ENCODE peak calls at places on chromosomes 11 and 22, in eight cellular contexts. One of them, this sample, is unnamed.

GRCh38 chr11:75270896-75271415 is 30.4 kb downstream of the TPBGL start:
- DNase-seq in upper lobe of right lung: peak; percentile 18
- DNase-seq in LNCaP clone FGC: no peak
- DNase-seq in A549: peak; percentile 47
- DNase-seq in astrocyte of the spinal cord: no peak
- DNase-seq in psoas muscle: no peak
- DNase-seq in nephron progenitor cell: no peak
- DNase-seq in spleen: peak; percentile 56
- DNase-seq in this sample: peak; percentile 5

GRCh38 chr11:8426076-8426475 is 162.4 kb upstream of the LMO1 start:
- DNase-seq in upper lobe of right lung: no peak
- DNase-seq in LNCaP clone FGC: no peak
- DNase-seq in A549: no peak
- DNase-seq in astrocyte of the spinal cord: no peak
- DNase-seq in psoas muscle: no peak
- DNase-seq in nephron progenitor cell: no peak
- DNase-seq in spleen: no peak
- DNase-seq in this sample: no peak

GRCh38 chr11:68338041-68338800 is 25.8 kb downstream of the LRP5 start:
- DNase-seq in upper lobe of right lung: no peak
- DNase-seq in LNCaP clone FGC: no peak
- DNase-seq in A549: no peak
- DNase-seq in astrocyte of the spinal cord: no peak
- DNase-seq in psoas muscle: peak; percentile 60
- DNase-seq in nephron progenitor cell: no peak
- DNase-seq in spleen: no peak
- DNase-seq in this sample: no peak

GRCh38 chr11:8705171-8705570 is 22.6 kb downstream of the RPL27A start:
- DNase-seq in upper lobe of right lung: no peak
- DNase-seq in LNCaP clone FGC: no peak
- DNase-seq in A549: no peak
- DNase-seq in astrocyte of the spinal cord: no peak
- DNase-seq in psoas muscle: no peak
- DNase-seq in nephron progenitor cell: no peak
- DNase-seq in spleen: no peak
- DNase-seq in this sample: no peak

GRCh38 chr11:99418927-99419707 is 398.4 kb downstream of the CNTN5 start:
- DNase-seq in upper lobe of right lung: no peak
- DNase-seq in LNCaP clone FGC: peak; percentile 11
- DNase-seq in A549: no peak
- DNase-seq in astrocyte of the spinal cord: peak; percentile 5
- DNase-seq in psoas muscle: no peak
- DNase-seq in nephron progenitor cell: no peak
- DNase-seq in spleen: no peak
- DNase-seq in this sample: no peak

GRCh38 chr11:100719362-100719761 is 32.3 kb downstream of the ARHGAP42 start:
- DNase-seq in upper lobe of right lung: no peak
- DNase-seq in LNCaP clone FGC: no peak
- DNase-seq in A549: no peak
- DNase-seq in astrocyte of the spinal cord: peak; percentile 74
- DNase-seq in psoas muscle: no peak
- DNase-seq in nephron progenitor cell: no peak
- DNase-seq in spleen: no peak
- DNase-seq in this sample: peak; percentile 61

GRCh38 chr11:31001432-31001831 is 368.1 kb downstream of the DCDC1 start:
- DNase-seq in upper lobe of right lung: no peak
- DNase-seq in LNCaP clone FGC: no peak
- DNase-seq in A549: no peak
- DNase-seq in astrocyte of the spinal cord: no peak
- DNase-seq in psoas muscle: no peak
- DNase-seq in nephron progenitor cell: no peak
- DNase-seq in spleen: no peak
- DNase-seq in this sample: no peak

GRCh38 chr11:133990501-133990900 is 33.7 kb upstream of the IGSF9B start:
- DNase-seq in upper lobe of right lung: no peak
- DNase-seq in LNCaP clone FGC: no peak
- DNase-seq in A549: no peak
- DNase-seq in astrocyte of the spinal cord: no peak
- DNase-seq in psoas muscle: no peak
- DNase-seq in nephron progenitor cell: no peak
- DNase-seq in spleen: no peak
- DNase-seq in this sample: no peak

GRCh38 chr11:3189886-3190583 is 24.9 kb upstream of the OSBPL5 start:
- DNase-seq in upper lobe of right lung: no peak
- DNase-seq in LNCaP clone FGC: no peak
- DNase-seq in A549: no peak
- DNase-seq in astrocyte of the spinal cord: no peak
- DNase-seq in psoas muscle: no peak
- DNase-seq in nephron progenitor cell: no peak
- DNase-seq in spleen: peak; percentile 43
- DNase-seq in this sample: no peak

GRCh38 chr11:28739489-28740280 is 631.5 kb downstream of the METTL15 start:
- DNase-seq in upper lobe of right lung: no peak
- DNase-seq in LNCaP clone FGC: no peak
- DNase-seq in A549: no peak
- DNase-seq in astrocyte of the spinal cord: no peak
- DNase-seq in psoas muscle: no peak
- DNase-seq in nephron progenitor cell: peak; percentile 5
- DNase-seq in spleen: no peak
- DNase-seq in this sample: no peak

GRCh38 chr11:47186076-47186936 is at the start of gene PACSIN3:
- DNase-seq in upper lobe of right lung: peak; percentile 83
- DNase-seq in LNCaP clone FGC: no peak
- DNase-seq in A549: peak; percentile 72
- DNase-seq in astrocyte of the spinal cord: no peak
- DNase-seq in psoas muscle: peak; percentile 74
- DNase-seq in nephron progenitor cell: peak; percentile 75
- DNase-seq in spleen: peak; percentile 82
- DNase-seq in this sample: peak; percentile 47

GRCh38 chr22:46027219-46028068 is 50.5 kb upstream of the WNT7B start:
- DNase-seq in upper lobe of right lung: peak; percentile 87
- DNase-seq in LNCaP clone FGC: no peak
- DNase-seq in A549: no peak
- DNase-seq in astrocyte of the spinal cord: no peak
- DNase-seq in psoas muscle: peak; percentile 72
- DNase-seq in nephron progenitor cell: peak; percentile 68
- DNase-seq in spleen: peak; percentile 86
- DNase-seq in this sample: no peak

GRCh38 chr11:109696191-109696897 is 274.4 kb downstream of the C11orf87 start:
- DNase-seq in upper lobe of right lung: no peak
- DNase-seq in LNCaP clone FGC: no peak
- DNase-seq in A549: no peak
- DNase-seq in astrocyte of the spinal cord: peak; percentile 41
- DNase-seq in psoas muscle: no peak
- DNase-seq in nephron progenitor cell: no peak
- DNase-seq in spleen: peak; percentile 35
- DNase-seq in this sample: no peak

GRCh38 chr11:78070606-78071005 is 6.9 kb downstream of the THRSP start:
- DNase-seq in upper lobe of right lung: no peak
- DNase-seq in LNCaP clone FGC: no peak
- DNase-seq in A549: no peak
- DNase-seq in astrocyte of the spinal cord: no peak
- DNase-seq in psoas muscle: no peak
- DNase-seq in nephron progenitor cell: no peak
- DNase-seq in spleen: no peak
- DNase-seq in this sample: no peak

GRCh38 chr22:43018615-43019014 is 3.7 kb upstream of the PACSIN2 start:
- DNase-seq in upper lobe of right lung: no peak
- DNase-seq in LNCaP clone FGC: no peak
- DNase-seq in A549: no peak
- DNase-seq in astrocyte of the spinal cord: no peak
- DNase-seq in psoas muscle: no peak
- DNase-seq in nephron progenitor cell: no peak
- DNase-seq in spleen: no peak
- DNase-seq in this sample: no peak

GRCh38 chr11:121334973-121335711 is 42.6 kb downstream of the SC5D start:
- DNase-seq in upper lobe of right lung: no peak
- DNase-seq in LNCaP clone FGC: no peak
- DNase-seq in A549: no peak
- DNase-seq in astrocyte of the spinal cord: no peak
- DNase-seq in psoas muscle: no peak
- DNase-seq in nephron progenitor cell: no peak
- DNase-seq in spleen: no peak
- DNase-seq in this sample: no peak

GRCh38 chr11:79087238-79087956 is 353.4 kb downstream of the TENM4 start:
- DNase-seq in upper lobe of right lung: no peak
- DNase-seq in LNCaP clone FGC: no peak
- DNase-seq in A549: peak; percentile 62
- DNase-seq in astrocyte of the spinal cord: peak; percentile 81
- DNase-seq in psoas muscle: no peak
- DNase-seq in nephron progenitor cell: peak; percentile 27
- DNase-seq in spleen: no peak
- DNase-seq in this sample: no peak

GRCh38 chr11:26106713-26107112 is 225.2 kb upstream of the ANO3 start:
- DNase-seq in upper lobe of right lung: no peak
- DNase-seq in LNCaP clone FGC: no peak
- DNase-seq in A549: no peak
- DNase-seq in astrocyte of the spinal cord: no peak
- DNase-seq in psoas muscle: no peak
- DNase-seq in nephron progenitor cell: no peak
- DNase-seq in spleen: no peak
- DNase-seq in this sample: no peak

GRCh38 chr22:42814215-42814614 is 42.9 kb downstream of the ARFGAP3 start:
- DNase-seq in upper lobe of right lung: no peak
- DNase-seq in LNCaP clone FGC: peak; percentile 47
- DNase-seq in A549: no peak
- DNase-seq in astrocyte of the spinal cord: no peak
- DNase-seq in psoas muscle: no peak
- DNase-seq in nephron progenitor cell: no peak
- DNase-seq in spleen: no peak
- DNase-seq in this sample: no peak

GRCh38 chr22:34333285-34333684 is 413.0 kb upstream of the LARGE1 start:
- DNase-seq in upper lobe of right lung: no peak
- DNase-seq in LNCaP clone FGC: no peak
- DNase-seq in A549: no peak
- DNase-seq in astrocyte of the spinal cord: no peak
- DNase-seq in psoas muscle: no peak
- DNase-seq in nephron progenitor cell: no peak
- DNase-seq in spleen: no peak
- DNase-seq in this sample: no peak

DNA sequence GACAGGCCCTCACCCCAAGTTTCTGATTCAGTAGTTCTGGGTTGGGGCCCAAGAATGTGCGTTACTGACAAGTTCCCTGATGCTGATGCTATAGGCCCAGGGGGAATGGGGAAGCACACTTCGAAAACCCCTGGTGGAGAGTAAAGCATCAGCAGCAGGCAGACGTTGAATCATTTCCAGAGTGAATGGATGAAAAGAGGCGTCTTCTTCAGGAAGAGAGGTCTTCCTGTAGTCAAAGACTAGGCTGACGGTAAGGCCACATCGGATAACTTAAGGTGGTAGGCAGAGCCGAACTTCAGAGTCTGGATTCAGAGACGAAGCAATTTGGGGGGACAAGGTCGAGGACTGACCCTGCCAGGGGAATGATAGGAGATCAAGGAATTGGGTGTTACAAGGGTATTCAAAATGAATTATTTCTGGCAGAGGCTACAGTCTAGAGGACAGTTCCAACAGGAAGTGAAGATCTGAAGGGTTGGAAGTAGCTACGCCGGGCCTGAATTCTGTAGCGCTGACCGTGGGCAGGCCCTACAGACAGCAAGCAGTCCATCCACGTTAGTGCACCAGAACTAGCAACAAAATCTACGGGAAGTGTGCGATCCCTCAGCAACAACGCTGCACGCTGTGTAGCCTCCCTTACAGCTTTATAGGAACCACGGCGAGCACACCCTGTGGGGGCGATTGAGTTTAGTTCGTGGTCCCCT is 862 bp upstream of the CENATAC start:
- DNase-seq in upper lobe of right lung: no peak
- DNase-seq in LNCaP clone FGC: no peak
- DNase-seq in A549: peak; percentile 65
- DNase-seq in astrocyte of the spinal cord: peak; percentile 17
- DNase-seq in psoas muscle: no peak
- DNase-seq in nephron progenitor cell: no peak
- DNase-seq in spleen: peak; percentile 73
- DNase-seq in this sample: no peak
- TF ChIP-seq CTCF in upper lobe of right lung: peak; percentile 11
- TF ChIP-seq CTCF in LNCaP clone FGC: no peak
- TF ChIP-seq CTCF in A549: no peak
- TF ChIP-seq CTCF in astrocyte of the spinal cord: peak; percentile 32
- TF ChIP-seq CTCF in psoas muscle: no peak
- TF ChIP-seq CTCF in nephron progenitor cell: no peak
- TF ChIP-seq CTCF in spleen: no peak
- TF ChIP-seq CTCF in this sample: peak; percentile 38

DNA sequence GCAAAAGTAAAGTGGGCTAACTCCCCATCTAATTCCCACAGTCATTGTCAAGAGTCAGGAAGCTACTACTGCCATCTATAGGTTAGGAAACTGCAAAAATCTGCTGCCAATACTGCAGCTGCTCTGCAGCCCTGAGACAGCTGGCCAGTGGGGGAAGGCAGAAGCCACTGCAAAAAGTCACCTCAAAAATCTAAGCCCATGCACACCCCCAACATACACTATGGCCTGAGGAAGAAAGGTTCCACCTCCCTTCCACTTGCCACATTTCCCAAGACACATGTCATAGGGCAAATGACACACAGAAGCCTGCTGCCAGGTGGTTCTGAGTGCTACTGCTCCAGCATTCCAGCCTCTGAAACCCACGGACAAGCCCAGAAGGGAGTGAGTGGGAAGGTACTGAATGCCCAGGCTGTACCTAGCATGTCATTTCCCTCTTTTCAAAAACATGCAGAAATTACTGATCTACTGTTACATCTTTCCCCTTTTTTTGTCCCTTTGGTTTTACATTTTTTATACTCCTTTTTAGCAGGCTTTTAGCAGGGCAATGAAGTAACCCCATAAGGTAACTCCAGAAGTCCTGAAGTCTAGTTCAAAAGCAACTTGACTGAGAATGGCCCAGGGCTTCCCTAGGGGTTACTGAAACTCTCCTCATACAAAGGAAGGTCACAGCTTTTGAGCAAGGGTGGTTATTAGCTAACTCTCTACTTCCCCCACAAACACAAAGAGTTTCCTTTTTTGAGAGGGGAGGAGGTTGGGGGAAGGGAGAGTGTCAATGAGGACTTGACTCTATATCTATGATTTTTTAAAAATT is 36.8 kb downstream of the DGCR2 start:
- DNase-seq in upper lobe of right lung: peak; percentile 13
- DNase-seq in LNCaP clone FGC: no peak
- DNase-seq in A549: peak; percentile 31
- DNase-seq in astrocyte of the spinal cord: peak; percentile 23
- DNase-seq in psoas muscle: no peak
- DNase-seq in nephron progenitor cell: no peak
- DNase-seq in spleen: no peak
- DNase-seq in this sample: no peak
- TF ChIP-seq CTCF in upper lobe of right lung: peak; percentile 13
- TF ChIP-seq CTCF in LNCaP clone FGC: peak; percentile 39
- TF ChIP-seq CTCF in A549: peak; percentile 46
- TF ChIP-seq CTCF in astrocyte of the spinal cord: peak; percentile 58
- TF ChIP-seq CTCF in psoas muscle: no peak
- TF ChIP-seq CTCF in nephron progenitor cell: peak; percentile 14
- TF ChIP-seq CTCF in spleen: no peak
- TF ChIP-seq CTCF in this sample: no peak

GRCh38 chr11:36945384-36945783 is 347.3 kb upstream of the RAG2 start:
- DNase-seq in upper lobe of right lung: no peak
- DNase-seq in LNCaP clone FGC: no peak
- DNase-seq in A549: no peak
- DNase-seq in astrocyte of the spinal cord: peak; percentile 0
- DNase-seq in psoas muscle: no peak
- DNase-seq in nephron progenitor cell: no peak
- DNase-seq in spleen: no peak
- DNase-seq in this sample: no peak
- TF ChIP-seq CTCF in upper lobe of right lung: peak; percentile 24
- TF ChIP-seq CTCF in LNCaP clone FGC: peak; percentile 55
- TF ChIP-seq CTCF in A549: peak; percentile 17
- TF ChIP-seq CTCF in astrocyte of the spinal cord: peak; percentile 48
- TF ChIP-seq CTCF in psoas muscle: no peak
- TF ChIP-seq CTCF in nephron progenitor cell: peak; percentile 48
- TF ChIP-seq CTCF in spleen: no peak
- TF ChIP-seq CTCF in this sample: peak; percentile 55

GRCh38 chr22:22788460-22789037 is 99.1 kb upstream of the IGLL5 start:
- DNase-seq in upper lobe of right lung: no peak
- DNase-seq in LNCaP clone FGC: no peak
- DNase-seq in A549: no peak
- DNase-seq in astrocyte of the spinal cord: no peak
- DNase-seq in psoas muscle: no peak
- DNase-seq in nephron progenitor cell: no peak
- DNase-seq in spleen: no peak
- DNase-seq in this sample: no peak
- TF ChIP-seq CTCF in upper lobe of right lung: no peak
- TF ChIP-seq CTCF in LNCaP clone FGC: no peak
- TF ChIP-seq CTCF in A549: no peak
- TF ChIP-seq CTCF in astrocyte of the spinal cord: no peak
- TF ChIP-seq CTCF in psoas muscle: no peak
- TF ChIP-seq CTCF in nephron progenitor cell: no peak
- TF ChIP-seq CTCF in spleen: no peak
- TF ChIP-seq CTCF in this sample: peak; percentile 23